ENCODE peak calls at places on chromosomes 6 and 20, in six cellular contexts. One of them, this sample, is unnamed.

GRCh38 chr20:2163312-2163711 is 61.7 kb downstream of the STK35 start:
- DNase-seq in right atrium auricular region: no peak
- DNase-seq in sigmoid colon: no peak
- DNase-seq in LNCaP clone FGC: no peak
- DNase-seq in lower lobe of right lung: no peak
- DNase-seq in mesothelial cell of epicardium: no peak
- DNase-seq in this sample: peak

GRCh38 chr6:151763303-151763702 is 44.2 kb upstream of the ESR1 start:
- DNase-seq in right atrium auricular region: no peak
- DNase-seq in sigmoid colon: no peak
- DNase-seq in LNCaP clone FGC: no peak
- DNase-seq in lower lobe of right lung: no peak
- DNase-seq in mesothelial cell of epicardium: no peak
- DNase-seq in this sample: no peak

GRCh38 chr6:158398252-158399024 is 86.2 kb downstream of the TULP4 start:
- DNase-seq in right atrium auricular region: no peak
- DNase-seq in sigmoid colon: no peak
- DNase-seq in LNCaP clone FGC: no peak
- DNase-seq in lower lobe of right lung: no peak
- DNase-seq in mesothelial cell of epicardium: no peak
- DNase-seq in this sample: no peak

GRCh38 chr6:21109421-21110178 is 484.0 kb upstream of the SOX4 start:
- DNase-seq in right atrium auricular region: no peak
- DNase-seq in sigmoid colon: no peak
- DNase-seq in LNCaP clone FGC: no peak
- DNase-seq in lower lobe of right lung: no peak
- DNase-seq in mesothelial cell of epicardium: no peak
- DNase-seq in this sample: no peak

GRCh38 chr20:58706150-58706892 is 13.7 kb downstream of the NPEPL1 start:
- DNase-seq in right atrium auricular region: peak
- DNase-seq in sigmoid colon: peak
- DNase-seq in LNCaP clone FGC: no peak
- DNase-seq in lower lobe of right lung: no peak
- DNase-seq in mesothelial cell of epicardium: peak
- DNase-seq in this sample: no peak

GRCh38 chr6:112298816-112299281 is 44.5 kb upstream of the LAMA4 start:
- DNase-seq in right atrium auricular region: no peak
- DNase-seq in sigmoid colon: no peak
- DNase-seq in LNCaP clone FGC: no peak
- DNase-seq in lower lobe of right lung: no peak
- DNase-seq in mesothelial cell of epicardium: no peak
- DNase-seq in this sample: no peak

GRCh38 chr6:134097114-134097707 is 44.8 kb upstream of the SLC2A12 start:
- DNase-seq in right atrium auricular region: no peak
- DNase-seq in sigmoid colon: peak
- DNase-seq in LNCaP clone FGC: peak
- DNase-seq in lower lobe of right lung: no peak
- DNase-seq in mesothelial cell of epicardium: peak
- DNase-seq in this sample: no peak

GRCh38 chr20:7736336-7736735 is 203.9 kb downstream of the HAO1 start:
- DNase-seq in right atrium auricular region: no peak
- DNase-seq in sigmoid colon: no peak
- DNase-seq in LNCaP clone FGC: no peak
- DNase-seq in lower lobe of right lung: no peak
- DNase-seq in mesothelial cell of epicardium: no peak
- DNase-seq in this sample: no peak

GRCh38 chr6:14598017-14598864 is 480.7 kb downstream of the CD83 start:
- DNase-seq in right atrium auricular region: no peak
- DNase-seq in sigmoid colon: no peak
- DNase-seq in LNCaP clone FGC: peak
- DNase-seq in lower lobe of right lung: no peak
- DNase-seq in mesothelial cell of epicardium: no peak
- DNase-seq in this sample: no peak

GRCh38 chr6:21997414-21998037 is 299.3 kb downstream of the PRL start:
- DNase-seq in right atrium auricular region: no peak
- DNase-seq in sigmoid colon: no peak
- DNase-seq in LNCaP clone FGC: no peak
- DNase-seq in lower lobe of right lung: no peak
- DNase-seq in mesothelial cell of epicardium: no peak
- DNase-seq in this sample: no peak

GRCh38 chr6:26553739-26554668 is 15.8 kb downstream of the HMGN4 start:
- DNase-seq in right atrium auricular region: peak
- DNase-seq in sigmoid colon: peak
- DNase-seq in LNCaP clone FGC: peak
- DNase-seq in lower lobe of right lung: peak
- DNase-seq in mesothelial cell of epicardium: peak
- DNase-seq in this sample: peak

GRCh38 chr6:95431637-95432228 is 145.6 kb upstream of the MANEA start:
- DNase-seq in right atrium auricular region: no peak
- DNase-seq in sigmoid colon: no peak
- DNase-seq in LNCaP clone FGC: peak
- DNase-seq in lower lobe of right lung: no peak
- DNase-seq in mesothelial cell of epicardium: peak
- DNase-seq in this sample: no peak

GRCh38 chr6:5490495-5491069 is 229.3 kb downstream of the FARS2 start:
- DNase-seq in right atrium auricular region: no peak
- DNase-seq in sigmoid colon: no peak
- DNase-seq in LNCaP clone FGC: no peak
- DNase-seq in lower lobe of right lung: no peak
- DNase-seq in mesothelial cell of epicardium: no peak
- DNase-seq in this sample: no peak

GRCh38 chr6:157280947-157281346 is 42.4 kb downstream of the TMEM242 start:
- DNase-seq in right atrium auricular region: no peak
- DNase-seq in sigmoid colon: no peak
- DNase-seq in LNCaP clone FGC: no peak
- DNase-seq in lower lobe of right lung: no peak
- DNase-seq in mesothelial cell of epicardium: no peak
- DNase-seq in this sample: no peak

GRCh38 chr6:151627689-151628444 is 134.1 kb downstream of the CCDC170 start:
- DNase-seq in right atrium auricular region: no peak
- DNase-seq in sigmoid colon: no peak
- DNase-seq in LNCaP clone FGC: no peak
- DNase-seq in lower lobe of right lung: no peak
- DNase-seq in mesothelial cell of epicardium: no peak
- DNase-seq in this sample: no peak

GRCh38 chr20:63264519-63264918 is 8.1 kb upstream of the ARFGAP1 start:
- DNase-seq in right atrium auricular region: no peak
- DNase-seq in sigmoid colon: no peak
- DNase-seq in LNCaP clone FGC: no peak
- DNase-seq in lower lobe of right lung: no peak
- DNase-seq in mesothelial cell of epicardium: no peak
- DNase-seq in this sample: no peak

GRCh38 chr6:142566628-142567396 is 265.0 kb downstream of the ADGRG6 start:
- DNase-seq in right atrium auricular region: peak
- DNase-seq in sigmoid colon: no peak
- DNase-seq in LNCaP clone FGC: no peak
- DNase-seq in lower lobe of right lung: no peak
- DNase-seq in mesothelial cell of epicardium: peak
- DNase-seq in this sample: no peak

GRCh38 chr20:58521763-58522162 is 6.6 kb upstream of the APCDD1L start:
- DNase-seq in right atrium auricular region: no peak
- DNase-seq in sigmoid colon: peak
- DNase-seq in LNCaP clone FGC: no peak
- DNase-seq in lower lobe of right lung: no peak
- DNase-seq in mesothelial cell of epicardium: no peak
- DNase-seq in this sample: no peak

GRCh38 chr6:140077712-140078551 is 703.5 kb upstream of the CITED2 start:
- DNase-seq in right atrium auricular region: no peak
- DNase-seq in sigmoid colon: no peak
- DNase-seq in LNCaP clone FGC: no peak
- DNase-seq in lower lobe of right lung: no peak
- DNase-seq in mesothelial cell of epicardium: no peak
- DNase-seq in this sample: no peak

GRCh38 chr6:7463785-7464184 is 74.2 kb downstream of the RIOK1 start:
- DNase-seq in right atrium auricular region: no peak
- DNase-seq in sigmoid colon: no peak
- DNase-seq in LNCaP clone FGC: no peak
- DNase-seq in lower lobe of right lung: no peak
- DNase-seq in mesothelial cell of epicardium: no peak
- DNase-seq in this sample: no peak

GRCh38 chr6:127946388-127946787 is 45.5 kb upstream of the THEMIS start:
- DNase-seq in right atrium auricular region: no peak
- DNase-seq in sigmoid colon: no peak
- DNase-seq in LNCaP clone FGC: no peak
- DNase-seq in lower lobe of right lung: no peak
- DNase-seq in mesothelial cell of epicardium: no peak
- DNase-seq in this sample: no peak

GRCh38 chr6:121849477-121849876 is 414.0 kb downstream of the GJA1 start:
- DNase-seq in right atrium auricular region: peak
- DNase-seq in sigmoid colon: peak
- DNase-seq in LNCaP clone FGC: no peak
- DNase-seq in lower lobe of right lung: no peak
- DNase-seq in mesothelial cell of epicardium: peak
- DNase-seq in this sample: no peak

GRCh38 chr6:160102956-160103824 is 18.4 kb upstream of the SLC22A1 start:
- DNase-seq in right atrium auricular region: no peak
- DNase-seq in sigmoid colon: no peak
- DNase-seq in LNCaP clone FGC: no peak
- DNase-seq in lower lobe of right lung: no peak
- DNase-seq in mesothelial cell of epicardium: no peak
- DNase-seq in this sample: no peak

GRCh38 chr6:98695076-98695816 is 139.1 kb upstream of the POU3F2 start:
- DNase-seq in right atrium auricular region: no peak
- DNase-seq in sigmoid colon: no peak
- DNase-seq in LNCaP clone FGC: no peak
- DNase-seq in lower lobe of right lung: no peak
- DNase-seq in mesothelial cell of epicardium: no peak
- DNase-seq in this sample: no peak

GRCh38 chr6:111552999-111553398 is 52.7 kb downstream of the TRAF3IP2 start:
- DNase-seq in right atrium auricular region: no peak
- DNase-seq in sigmoid colon: no peak
- DNase-seq in LNCaP clone FGC: no peak
- DNase-seq in lower lobe of right lung: no peak
- DNase-seq in mesothelial cell of epicardium: no peak
- DNase-seq in this sample: no peak

GRCh38 chr6:878179-878578 is 185.2 kb upstream of the EXOC2 start:
- DNase-seq in right atrium auricular region: no peak
- DNase-seq in sigmoid colon: no peak
- DNase-seq in LNCaP clone FGC: no peak
- DNase-seq in lower lobe of right lung: no peak
- DNase-seq in mesothelial cell of epicardium: no peak
- DNase-seq in this sample: no peak

GRCh38 chr6:35287671-35288396 is 9.8 kb upstream of the DEF6 start:
- DNase-seq in right atrium auricular region: no peak
- DNase-seq in sigmoid colon: no peak
- DNase-seq in LNCaP clone FGC: no peak
- DNase-seq in lower lobe of right lung: no peak
- DNase-seq in mesothelial cell of epicardium: no peak
- DNase-seq in this sample: no peak

GRCh38 chr6:120141601-120142000 is 792.0 kb upstream of the MAN1A1 start:
- DNase-seq in right atrium auricular region: no peak
- DNase-seq in sigmoid colon: no peak
- DNase-seq in LNCaP clone FGC: no peak
- DNase-seq in lower lobe of right lung: no peak
- DNase-seq in mesothelial cell of epicardium: no peak
- DNase-seq in this sample: no peak

GRCh38 chr6:120147218-120147871 is 797.8 kb upstream of the MAN1A1 start:
- DNase-seq in right atrium auricular region: no peak
- DNase-seq in sigmoid colon: no peak
- DNase-seq in LNCaP clone FGC: no peak
- DNase-seq in lower lobe of right lung: no peak
- DNase-seq in mesothelial cell of epicardium: no peak
- DNase-seq in this sample: no peak
- TF ChIP-seq CTCF in right atrium auricular region: no peak
- TF ChIP-seq CTCF in sigmoid colon: no peak
- TF ChIP-seq CTCF in LNCaP clone FGC: no peak
- TF ChIP-seq CTCF in lower lobe of right lung: no peak
- TF ChIP-seq CTCF in mesothelial cell of epicardium: no peak
- TF ChIP-seq CTCF in this sample: no peak

GRCh38 chr20:258963-259362 is 1.4 kb downstream of the DEFB132 start:
- DNase-seq in right atrium auricular region: peak
- DNase-seq in sigmoid colon: no peak
- DNase-seq in LNCaP clone FGC: no peak
- DNase-seq in lower lobe of right lung: no peak
- DNase-seq in mesothelial cell of epicardium: no peak
- DNase-seq in this sample: no peak
- TF ChIP-seq CTCF in right atrium auricular region: peak
- TF ChIP-seq CTCF in sigmoid colon: no peak
- TF ChIP-seq CTCF in LNCaP clone FGC: no peak
- TF ChIP-seq CTCF in lower lobe of right lung: peak
- TF ChIP-seq CTCF in mesothelial cell of epicardium: no peak
- TF ChIP-seq CTCF in this sample: no peak

GRCh38 chr6:3748208-3748701 is 3.3 kb downstream of the PXDC1 start:
- DNase-seq in right atrium auricular region: peak
- DNase-seq in sigmoid colon: no peak
- DNase-seq in LNCaP clone FGC: peak
- DNase-seq in lower lobe of right lung: peak
- DNase-seq in mesothelial cell of epicardium: no peak
- DNase-seq in this sample: no peak
- TF ChIP-seq CTCF in right atrium auricular region: peak
- TF ChIP-seq CTCF in sigmoid colon: peak
- TF ChIP-seq CTCF in LNCaP clone FGC: peak
- TF ChIP-seq CTCF in lower lobe of right lung: peak
- TF ChIP-seq CTCF in mesothelial cell of epicardium: no peak
- TF ChIP-seq CTCF in this sample: peak

GRCh38 chr6:125257351-125257750 is 44.4 kb downstream of the HDDC2 start:
- DNase-seq in right atrium auricular region: no peak
- DNase-seq in sigmoid colon: no peak
- DNase-seq in LNCaP clone FGC: no peak
- DNase-seq in lower lobe of right lung: no peak
- DNase-seq in mesothelial cell of epicardium: no peak
- DNase-seq in this sample: no peak

GRCh38 chr6:125258651-125259353 is 43.0 kb downstream of the HDDC2 start:
- DNase-seq in right atrium auricular region: no peak
- DNase-seq in sigmoid colon: no peak
- DNase-seq in LNCaP clone FGC: no peak
- DNase-seq in lower lobe of right lung: no peak
- DNase-seq in mesothelial cell of epicardium: no peak
- DNase-seq in this sample: no peak

GRCh38 chr6:125259354-125259736 is 42.4 kb downstream of the HDDC2 start:
- DNase-seq in right atrium auricular region: no peak
- DNase-seq in sigmoid colon: no peak
- DNase-seq in LNCaP clone FGC: peak
- DNase-seq in lower lobe of right lung: no peak
- DNase-seq in mesothelial cell of epicardium: no peak
- DNase-seq in this sample: no peak

GRCh38 chr6:125264476-125264875 is 37.3 kb downstream of the HDDC2 start:
- DNase-seq in right atrium auricular region: no peak
- DNase-seq in sigmoid colon: no peak
- DNase-seq in LNCaP clone FGC: no peak
- DNase-seq in lower lobe of right lung: no peak
- DNase-seq in mesothelial cell of epicardium: no peak
- DNase-seq in this sample: no peak

GRCh38 chr6:125262026-125263013 is 39.4 kb downstream of the HDDC2 start:
- DNase-seq in right atrium auricular region: no peak
- DNase-seq in sigmoid colon: no peak
- DNase-seq in LNCaP clone FGC: no peak
- DNase-seq in lower lobe of right lung: no peak
- DNase-seq in mesothelial cell of epicardium: no peak
- DNase-seq in this sample: peak
- TF ChIP-seq CTCF in right atrium auricular region: no peak
- TF ChIP-seq CTCF in sigmoid colon: no peak
- TF ChIP-seq CTCF in LNCaP clone FGC: no peak
- TF ChIP-seq CTCF in lower lobe of right lung: no peak
- TF ChIP-seq CTCF in mesothelial cell of epicardium: no peak
- TF ChIP-seq CTCF in this sample: no peak

This sample was measured in coronary artery.